ENCODE peak calls at places on chromosomes 16 and 17, in four cellular contexts. T, S, W and P are unnamed samples.

GRCh38 chr16:57175896-57176295 is 9.9 kb downstream of the PSME3IP1 start:
- DNase-seq in T (no peak), S (no peak), W (no peak), P (no peak)

GRCh38 chr16:75456971-75457370 is 7.5 kb downstream of the TMEM170A start:
- DNase-seq in T (no peak), S (no peak), W (no peak), P (peak)

GRCh38 chr16:28140788-28141618 is 70.8 kb downstream of the XPO6 start:
- DNase-seq in T (no peak), S (peak), W (peak), P (no peak)

GRCh38 chr16:1295465-1295864 is 14.0 kb upstream of the UBE2I start:
- DNase-seq in T (no peak), S (no peak), W (no peak), P (no peak)

GRCh38 chr16:80231118-80231515 is 309.7 kb upstream of the DYNLRB2 start:
- DNase-seq in T (no peak), S (no peak), W (no peak), P (no peak)

GRCh38 chr16:704552-705380 is 835 bp downstream of the FBXL16 start:
- DNase-seq in T (no peak), S (no peak), W (no peak), P (no peak)

GRCh38 chr17:43723697-43724359 is 34.8 kb downstream of the SOST start:
- DNase-seq in T (no peak), S (no peak), W (no peak), P (peak)

GRCh38 chr16:56787185-56787584 is 57.3 kb downstream of the NUP93 start:
- DNase-seq in T (no peak), S (no peak), W (no peak), P (no peak)

GRCh38 chr17:15918261-15918660 is 26.7 kb upstream of the ADORA2B start:
- DNase-seq in T (no peak), S (no peak), W (no peak), P (no peak)

GRCh38 chr16:70750893-70751467 is 50.0 kb downstream of the VAC14 start:
- DNase-seq in T (no peak), S (no peak), W (no peak), P (peak)

GRCh38 chr17:5821057-5821456 is 236.7 kb upstream of the NLRP1 start:
- DNase-seq in T (no peak), S (no peak), W (no peak), P (no peak)

GRCh38 chr17:75827291-75828050 is 16.7 kb downstream of the UNC13D start:
- DNase-seq in T (peak), S (peak), W (no peak), P (peak)

GRCh38 chr16:81321537-81321936 is 6.8 kb downstream of the GAN start:
- DNase-seq in T (no peak), S (no peak), W (no peak), P (no peak)

GRCh38 chr16:70608516-70608915 is 37.8 kb upstream of the IL34 start:
- DNase-seq in T (no peak), S (no peak), W (no peak), P (no peak)

GRCh38 chr17:60472449-60472848 is 50.2 kb downstream of the CHCT1 start:
- DNase-seq in T (no peak), S (no peak), W (no peak), P (no peak)

GRCh38 chr16:71226229-71227141 is 4.0 kb downstream of the HYDIN start:
- DNase-seq in T (no peak), S (no peak), W (no peak), P (no peak)

GRCh38 chr16:17467923-17468540 is 2.7 kb downstream of the XYLT1 start:
- DNase-seq in T (no peak), S (no peak), W (no peak), P (peak)

GRCh38 chr17:77516902-77517301 is 376.1 kb downstream of the SEC14L1 start:
- DNase-seq in T (no peak), S (no peak), W (no peak), P (no peak)

GRCh38 chr17:18260332-18261145 is at the start of gene MIEF2:
- DNase-seq in T (peak), S (peak), W (peak), P (peak)